ENCODE peak calls at places on chromosomes 4 and X, in four cellular contexts. D is iPS DF 6.9; E is heart left ventricle; T is activated CD4-positive, alpha-beta T cell treated with anti-CD3 and anti-CD28 coated beads, Interleukin-2, amount 50 U/mL, for 24 hours. I is an unnamed sample.

GRCh38 chr4:33831667-33832066 is 2412.6 kb downstream of the ARAP2 start:
- DNase-seq in D (no peak), E (no peak), T (no peak), I (no peak)

GRCh38 chrX:72713130-72713529 is 976 bp downstream of the PHKA1 start:
- DNase-seq in D (no peak), E (no peak), T (no peak), I (no peak)

GRCh38 chrX:65706041-65706828 is 38.8 kb downstream of the MSN start:
- DNase-seq in D (no peak), E (peak), T (no peak), I (no peak)

GRCh38 chr4:185774815-185775684 is 36.9 kb downstream of the SORBS2 start:
- DNase-seq in D (no peak), E (no peak), T (no peak), I (no peak)

GRCh38 chr4:27524224-27524623 is 663.6 kb downstream of the STIM2 start:
- DNase-seq in D (no peak), E (no peak), T (no peak), I (no peak)

GRCh38 chr4:27005512-27006246 is 145.0 kb downstream of the STIM2 start:
- DNase-seq in D (no peak), E (no peak), T (no peak), I (no peak)

GRCh38 chr4:119040711-119041185 is 94.9 kb upstream of the MYOZ2 start:
- DNase-seq in D (no peak), E (no peak), T (no peak), I (no peak)

GRCh38 chrX:137052641-137053235 is 18.9 kb upstream of the GPR101 start:
- DNase-seq in D (no peak), E (no peak), T (no peak), I (no peak)

GRCh38 chr4:155338196-155338595 is 38.6 kb downstream of the MAP9 start:
- DNase-seq in D (no peak), E (no peak), T (no peak), I (no peak)

GRCh38 chrX:7372843-7373525 is 225.0 kb upstream of the PUDP start:
- DNase-seq in D (no peak), E (no peak), T (no peak), I (no peak)

GRCh38 chrX:18873189-18873791 is 110.6 kb downstream of the PHKA2 start:
- DNase-seq in D (no peak), E (peak), T (no peak), I (no peak)

GRCh38 chr4:6996481-6996880 is 46.7 kb upstream of the TADA2B start:
- DNase-seq in D (no peak), E (no peak), T (no peak), I (no peak)